ENCODE peak calls at places on chromosomes 4 and X, in four cellular contexts. One of them, this sample, is unnamed.
A peak's percentile ranks its signal among the peaks of the same experiment; 100 is the strongest.

GRCh38 chrX:53429755-53430154 is 4.4 kb downstream of the HSD17B10 start:
- DNase-seq in A549: no peak
- DNase-seq in RWPE2: no peak
- DNase-seq in heart right ventricle: no peak
- DNase-seq in this sample: no peak

GRCh38 chr4:111475001-111475400 is 670.3 kb upstream of the FAM241A start:
- DNase-seq in A549: peak; percentile 26
- DNase-seq in RWPE2: no peak
- DNase-seq in heart right ventricle: peak; percentile 13
- DNase-seq in this sample: peak; percentile 15

GRCh38 chr4:45241976-45242375 is 515.6 kb upstream of the GNPDA2 start:
- DNase-seq in A549: no peak
- DNase-seq in RWPE2: no peak
- DNase-seq in heart right ventricle: no peak
- DNase-seq in this sample: no peak

GRCh38 chrX:76893930-76894329 is 466.4 kb downstream of the MAGEE1 start:
- DNase-seq in A549: peak; percentile 0
- DNase-seq in RWPE2: no peak
- DNase-seq in heart right ventricle: no peak
- DNase-seq in this sample: no peak

GRCh38 chrX:129529685-129530281 is 6.5 kb upstream of the SMARCA1 start:
- DNase-seq in A549: no peak
- DNase-seq in RWPE2: no peak
- DNase-seq in heart right ventricle: no peak
- DNase-seq in this sample: no peak

GRCh38 chrX:152960115-152960514 is 33.8 kb downstream of the PNMA5 start:
- DNase-seq in A549: no peak
- DNase-seq in RWPE2: no peak
- DNase-seq in heart right ventricle: no peak
- DNase-seq in this sample: no peak

GRCh38 chrX:39903937-39904336 is 193.8 kb downstream of the BCOR start:
- DNase-seq in A549: peak; percentile 38
- DNase-seq in RWPE2: no peak
- DNase-seq in heart right ventricle: no peak
- DNase-seq in this sample: peak; percentile 48

GRCh38 chr4:174404677-174405076 is 117.6 kb downstream of the HPGD start:
- DNase-seq in A549: no peak
- DNase-seq in RWPE2: no peak
- DNase-seq in heart right ventricle: no peak
- DNase-seq in this sample: no peak

GRCh38 chr4:147581601-147582350 is 35.4 kb upstream of the TMEM184C start:
- DNase-seq in A549: no peak
- DNase-seq in RWPE2: no peak
- DNase-seq in heart right ventricle: no peak
- DNase-seq in this sample: no peak

GRCh38 chr4:118767109-118767508 is 68.8 kb downstream of the SEC24D start:
- DNase-seq in A549: no peak
- DNase-seq in RWPE2: no peak
- DNase-seq in heart right ventricle: no peak
- DNase-seq in this sample: no peak

GRCh38 chrX:77953300-77953699 is 16.1 kb downstream of the PGAM4 start:
- DNase-seq in A549: peak; percentile 9
- DNase-seq in RWPE2: no peak
- DNase-seq in heart right ventricle: no peak
- DNase-seq in this sample: no peak

GRCh38 chrX:40406330-40406859 is 174.4 kb upstream of the ATP6AP2 start:
- DNase-seq in A549: no peak
- DNase-seq in RWPE2: no peak
- DNase-seq in heart right ventricle: no peak
- DNase-seq in this sample: no peak

DNA sequence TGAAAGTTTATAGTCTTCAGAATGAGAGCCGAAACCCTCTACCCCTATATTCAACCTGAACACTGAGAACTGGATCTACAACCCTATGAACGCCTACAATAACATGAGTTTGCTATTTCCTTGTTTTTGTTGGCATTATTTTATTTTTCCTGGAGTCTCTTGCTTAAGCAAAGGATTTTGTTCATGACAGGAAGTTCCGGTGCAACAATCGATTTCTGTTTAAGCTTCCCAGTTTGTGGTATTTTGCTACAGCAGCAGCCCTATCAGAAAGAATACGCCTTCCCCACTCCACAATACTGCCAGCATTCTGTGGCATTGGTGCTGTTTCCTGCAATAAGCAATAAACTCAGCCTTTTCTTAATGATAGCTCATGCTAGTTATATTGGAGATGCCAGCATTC is 60.9 kb downstream of the NPY5R start:
- DNase-seq in A549: no peak
- DNase-seq in RWPE2: no peak
- DNase-seq in heart right ventricle: no peak
- DNase-seq in this sample: no peak
- H3K4me3 ChIP-seq in A549: no peak overlapping the region
- H3K4me3 ChIP-seq in RWPE2: no peak overlapping the region
- H3K4me3 ChIP-seq in heart right ventricle: no peak overlapping the region
- H3K4me3 ChIP-seq in this sample: no peak overlapping the region

GRCh38 chrX:13023526-13024469 is 20.6 kb downstream of the FAM9C start:
- DNase-seq in A549: no peak
- DNase-seq in RWPE2: no peak
- DNase-seq in heart right ventricle: no peak
- DNase-seq in this sample: no peak
- H3K4me1 ChIP-seq in A549: peaks cover 60% of the 10 kb centered on the region
- H3K4me1 ChIP-seq in RWPE2: peaks cover 10% of the 10 kb centered on the region
- H3K4me1 ChIP-seq in heart right ventricle: no peaks in the 10 kb centered on the region
- H3K4me1 ChIP-seq in this sample: peaks cover 52% of the 10 kb centered on the region

GRCh38 chrX:104112326-104112951 is at the start of gene ZCCHC18:
- DNase-seq in A549: peak; percentile 4
- DNase-seq in RWPE2: no peak
- DNase-seq in heart right ventricle: peak; percentile 32
- DNase-seq in this sample: peak; percentile 54

GRCh38 chrX:104118765-104119164 is 6.4 kb downstream of the ZCCHC18 start:
- DNase-seq in A549: no peak
- DNase-seq in RWPE2: no peak
- DNase-seq in heart right ventricle: no peak
- DNase-seq in this sample: no peak

GRCh38 chrX:104117753-104118152 is 5.4 kb downstream of the ZCCHC18 start:
- DNase-seq in A549: no peak
- DNase-seq in RWPE2: no peak
- DNase-seq in heart right ventricle: no peak
- DNase-seq in this sample: no peak

GRCh38 chrX:104108955-104109354 is 3.4 kb upstream of the ZCCHC18 start:
- DNase-seq in A549: no peak
- DNase-seq in RWPE2: no peak
- DNase-seq in heart right ventricle: no peak
- DNase-seq in this sample: no peak

GRCh38 chrX:104113237-104113965 is 1.1 kb downstream of the ZCCHC18 start:
- DNase-seq in A549: peak; percentile 69
- DNase-seq in RWPE2: no peak
- DNase-seq in heart right ventricle: peak; percentile 24
- DNase-seq in this sample: peak; percentile 33
- H3K4me3 ChIP-seq in A549: peak overlapping the region; percentile 60
- H3K4me3 ChIP-seq in RWPE2: peak overlapping the region; percentile 14
- H3K4me3 ChIP-seq in heart right ventricle: peak overlapping the region; percentile 51
- H3K4me3 ChIP-seq in this sample: peak overlapping the region; percentile 53

GRCh38 chr4:87851332-87851731 is 18.6 kb downstream of the MEPE start:
- DNase-seq in A549: no peak
- DNase-seq in RWPE2: no peak
- DNase-seq in heart right ventricle: no peak
- DNase-seq in this sample: no peak
- H3K4me1 ChIP-seq in A549: peaks cover 9% of the 10 kb centered on the region
- H3K4me1 ChIP-seq in RWPE2: peaks cover 2% of the 10 kb centered on the region
- H3K4me1 ChIP-seq in heart right ventricle: no peaks in the 10 kb centered on the region
- H3K4me1 ChIP-seq in this sample: no peaks in the 10 kb centered on the region

GRCh38 chr4:52651993-52652672 is 7.0 kb downstream of the USP46 start:
- DNase-seq in A549: no peak
- DNase-seq in RWPE2: no peak
- DNase-seq in heart right ventricle: no peak
- DNase-seq in this sample: no peak

GRCh38 chr4:52657317-52657629 is 1.8 kb downstream of the USP46 start:
- DNase-seq in A549: no peak
- DNase-seq in RWPE2: no peak
- DNase-seq in heart right ventricle: no peak
- DNase-seq in this sample: no peak

GRCh38 chr4:52658671-52659015 is 458 bp downstream of the USP46 start:
- DNase-seq in A549: no peak
- DNase-seq in RWPE2: no peak
- DNase-seq in heart right ventricle: peak; percentile 26
- DNase-seq in this sample: no peak

GRCh38 chr4:52657630-52658501 is 1.2 kb downstream of the USP46 start:
- DNase-seq in A549: peak; percentile 9
- DNase-seq in RWPE2: no peak
- DNase-seq in heart right ventricle: no peak
- DNase-seq in this sample: no peak

DNA sequence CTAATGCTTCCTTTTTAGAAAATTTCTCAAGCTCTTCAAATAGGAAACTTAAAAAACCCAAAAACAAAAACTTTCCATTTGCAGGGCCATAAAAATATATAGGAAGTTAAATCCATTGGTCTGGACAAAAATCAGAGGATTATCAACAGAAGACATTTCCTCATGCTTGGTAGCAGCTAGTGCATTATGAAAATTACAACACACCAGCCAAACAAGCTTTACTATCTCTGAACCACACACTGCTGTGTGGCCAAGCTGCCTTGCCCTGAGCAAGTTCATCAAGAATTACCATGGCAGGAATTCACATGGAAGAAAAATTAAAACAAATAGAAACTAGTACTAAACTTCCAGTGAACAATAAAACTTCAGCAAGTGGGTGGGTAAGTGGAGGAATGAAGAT is 3.6 kb downstream of the USP46 start:
- DNase-seq in A549: no peak
- DNase-seq in RWPE2: no peak
- DNase-seq in heart right ventricle: no peak
- DNase-seq in this sample: no peak
- H3K4me3 ChIP-seq in A549: no peak overlapping the region
- H3K4me3 ChIP-seq in RWPE2: no peak overlapping the region
- H3K4me3 ChIP-seq in heart right ventricle: no peak overlapping the region
- H3K4me3 ChIP-seq in this sample: no peak overlapping the region

GRCh38 chr4:94410678-94411206 is 41.0 kb upstream of the PDLIM5 start:
- DNase-seq in A549: peak; percentile 95
- DNase-seq in RWPE2: peak; percentile 89
- DNase-seq in heart right ventricle: peak; percentile 65
- DNase-seq in this sample: no peak
- H3K4me1 ChIP-seq in A549: peaks cover 62% of the 10 kb centered on the region
- H3K4me1 ChIP-seq in RWPE2: peaks cover 29% of the 10 kb centered on the region
- H3K4me1 ChIP-seq in heart right ventricle: peaks cover 7% of the 10 kb centered on the region
- H3K4me1 ChIP-seq in this sample: peaks cover 19% of the 10 kb centered on the region

GRCh38 chr4:112823141-112823540 is 186.2 kb downstream of the LARP7 start:
- DNase-seq in A549: no peak
- DNase-seq in RWPE2: no peak
- DNase-seq in heart right ventricle: no peak
- DNase-seq in this sample: no peak

GRCh38 chr4:112813790-112814189 is 176.8 kb downstream of the LARP7 start:
- DNase-seq in A549: no peak
- DNase-seq in RWPE2: no peak
- DNase-seq in heart right ventricle: no peak
- DNase-seq in this sample: no peak

GRCh38 chr4:112819729-112820128 is 182.8 kb downstream of the LARP7 start:
- DNase-seq in A549: no peak
- DNase-seq in RWPE2: no peak
- DNase-seq in heart right ventricle: no peak
- DNase-seq in this sample: no peak

GRCh38 chr4:112823631-112824030 is 186.7 kb downstream of the LARP7 start:
- DNase-seq in A549: no peak
- DNase-seq in RWPE2: no peak
- DNase-seq in heart right ventricle: no peak
- DNase-seq in this sample: no peak

DNA sequence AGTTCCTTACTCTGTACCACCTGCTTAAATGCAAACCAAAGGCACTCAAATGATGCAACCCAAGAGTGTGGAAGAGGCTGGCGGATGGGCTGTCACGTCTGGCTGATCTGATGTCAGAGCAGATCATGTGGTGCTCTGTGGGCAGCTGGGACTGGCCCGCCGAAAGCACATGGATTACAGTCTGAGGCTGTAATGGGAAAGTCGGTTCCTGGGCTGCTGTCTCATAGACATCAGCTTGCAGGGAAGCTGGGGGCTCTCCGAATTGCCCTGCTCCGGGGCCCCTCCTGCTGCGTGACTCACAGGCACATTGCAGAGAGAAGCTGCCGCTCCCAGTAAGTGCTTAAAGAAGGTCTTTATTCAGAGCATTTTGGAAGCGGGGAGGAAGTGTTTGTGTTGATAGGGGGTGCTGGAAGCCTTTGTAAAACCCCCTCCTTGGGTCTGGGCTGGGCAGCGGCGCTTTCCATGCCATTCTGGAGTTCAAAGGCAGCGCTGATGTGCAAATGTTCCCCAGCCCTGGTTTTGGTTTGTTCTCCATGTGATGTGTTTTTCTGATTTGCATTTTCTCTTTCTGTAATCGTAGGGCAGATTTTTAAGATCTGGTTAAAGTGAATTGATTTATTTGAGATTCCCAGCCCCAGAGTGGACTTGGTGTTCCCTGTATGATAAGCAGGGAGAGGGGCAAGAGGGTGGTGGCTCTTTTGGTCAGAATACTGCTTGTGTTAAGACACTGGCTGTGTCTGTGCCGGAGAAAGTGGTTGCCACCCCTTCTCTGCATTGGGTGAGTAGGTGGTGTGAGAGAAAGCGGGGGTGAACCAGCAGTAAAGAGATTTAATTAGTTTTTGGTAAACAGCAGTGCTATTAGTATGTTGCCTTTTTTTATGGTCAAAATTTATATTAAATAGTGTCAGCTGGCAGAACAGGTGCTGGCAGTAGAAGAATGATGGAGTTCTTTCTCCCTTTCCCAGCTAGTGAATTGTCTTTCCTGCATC is 181.3 kb downstream of the LARP7 start:
- DNase-seq in A549: peak; percentile 74
- DNase-seq in RWPE2: no peak
- DNase-seq in heart right ventricle: peak; percentile 38
- DNase-seq in this sample: peak; percentile 18
- H3K4me3 ChIP-seq in A549: peak overlapping the region; percentile 50
- H3K4me3 ChIP-seq in RWPE2: peak overlapping the region; percentile 22
- H3K4me3 ChIP-seq in heart right ventricle: peak overlapping the region; percentile 34
- H3K4me3 ChIP-seq in this sample: no peak overlapping the region

DNA sequence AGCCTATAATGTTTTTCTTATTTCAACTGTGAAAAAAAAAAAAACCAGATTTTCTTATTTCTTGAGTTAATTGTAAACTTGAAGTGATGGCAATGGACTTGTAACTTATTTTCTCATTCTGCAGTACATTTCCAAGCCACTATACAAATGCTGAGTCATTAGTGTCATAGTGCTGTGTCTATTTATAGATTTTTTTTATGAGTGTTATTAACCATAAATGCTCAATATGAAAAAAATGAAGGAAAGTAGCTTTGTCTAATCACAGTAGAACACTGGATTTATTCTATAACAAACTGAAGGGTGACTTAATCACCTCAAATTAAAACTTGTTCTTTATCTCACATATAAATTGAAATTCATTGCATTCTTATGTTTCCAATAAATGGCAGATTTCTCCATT is 718.6 kb downstream of the CCSER1 start:
- DNase-seq in A549: peak; percentile 18
- DNase-seq in RWPE2: no peak
- DNase-seq in heart right ventricle: no peak
- DNase-seq in this sample: no peak
- H3K4me1 ChIP-seq in A549: peaks cover 44% of the 10 kb centered on the region
- H3K4me1 ChIP-seq in RWPE2: peaks cover 23% of the 10 kb centered on the region
- H3K4me1 ChIP-seq in heart right ventricle: no peaks in the 10 kb centered on the region
- H3K4me1 ChIP-seq in this sample: no peaks in the 10 kb centered on the region